ENCODE peak calls at places on chromosomes 1 and 21, in eight cellular contexts. I, O, C, J, L, X, G and U are unnamed samples.

GRCh38 chr1:64901663-64902062 is 64.7 kb downstream of the JAK1 start:
- DNase-seq in G (no peak), O (no peak), X (no peak), I (no peak), L (no peak), C (no peak), J (no peak), U (no peak)

GRCh38 chr1:1434131-1434811 is 1.2 kb upstream of the VWA1 start:
- DNase-seq in C (no peak), I (peak; percentile 60), X (peak; percentile 64), L (no peak), G (no peak), O (peak; percentile 79), J (no peak), U (no peak)

GRCh38 chr1:44594871-44595735 is 79.2 kb downstream of the TMEM53 start:
- DNase-seq in G (peak; percentile 80), J (no peak), L (peak; percentile 25), C (peak; percentile 72), I (peak; percentile 66), X (peak; percentile 90), O (peak; percentile 67), U (no peak)

GRCh38 chr1:79711001-79711431 is 704.5 kb upstream of the ADGRL4 start:
- DNase-seq in G (no peak), L (peak; percentile 43), O (no peak), J (peak; percentile 9), I (no peak), X (no peak), C (no peak), U (peak; percentile 44)

GRCh38 chr1:226420860-226421259 is 13.0 kb upstream of the PARP1 start:
- DNase-seq in G (no peak), I (no peak), X (peak; percentile 23), C (no peak), O (no peak), L (no peak), J (no peak), U (no peak)

GRCh38 chr1:68800182-68800581 is 303.3 kb upstream of the DEPDC1 start:
- DNase-seq in I (no peak), J (no peak), L (no peak), C (no peak), G (no peak), O (no peak), X (no peak), U (no peak)

GRCh38 chr1:147712605-147713004 is 42.3 kb upstream of the ACP6 start:
- DNase-seq in G (no peak), X (no peak), O (no peak), C (no peak), J (no peak), L (no peak), I (no peak), U (no peak)

GRCh38 chr1:167713330-167714081 is 8.3 kb upstream of the MPZL1 start:
- DNase-seq in C (no peak), O (peak; percentile 24), L (no peak), X (peak; percentile 71), I (no peak), J (no peak), G (no peak), U (no peak)

GRCh38 chr1:224082146-224082545 is 31.8 kb upstream of the FBXO28 start:
- DNase-seq in J (no peak), O (no peak), L (no peak), G (no peak), C (no peak), X (no peak), I (no peak), U (peak; percentile 29)

GRCh38 chr1:66033781-66034180 is 241.1 kb downstream of the PDE4B start:
- DNase-seq in L (no peak), C (peak; percentile 11), G (no peak), J (no peak), O (no peak), I (no peak), X (no peak), U (no peak)

GRCh38 chr1:103256490-103256889 is 148.2 kb upstream of the COL11A1 start:
- DNase-seq in G (no peak), X (no peak), J (no peak), O (no peak), L (peak; percentile 72), I (no peak), C (no peak), U (no peak)

GRCh38 chr1:57079454-57080157 is 113.8 kb upstream of the C8B start:
- DNase-seq in I (no peak), C (no peak), G (no peak), X (no peak), J (no peak), L (no peak), O (no peak), U (no peak)

GRCh38 chr1:2356401-2356800 is 35.0 kb downstream of the MORN1 start:
- DNase-seq in J (no peak), L (no peak), O (no peak), C (no peak), I (no peak), G (no peak), X (no peak), U (no peak)

GRCh38 chr1:224534731-224535130 is 81.4 kb upstream of the CNIH3 start:
- DNase-seq in J (no peak), C (no peak), X (no peak), G (no peak), O (no peak), L (no peak), I (no peak), U (no peak)

GRCh38 chr1:208600456-208600855 is 356.3 kb upstream of the PLXNA2 start:
- DNase-seq in C (peak; percentile 18), J (no peak), G (no peak), I (no peak), L (no peak), X (no peak), O (no peak), U (no peak)

GRCh38 chr21:45388611-45389296 is 16.2 kb upstream of the COL18A1 start:
- DNase-seq in L (no peak), O (no peak), G (no peak), C (no peak), X (no peak), I (no peak), J (no peak), U (no peak)